ENCODE peak calls at places on chromosomes 4 and X, in seven cellular contexts. P, E, O, D, T, I and B are unnamed samples.

GRCh38 chr4:27759621-27760020 is 899.0 kb downstream of the STIM2 start:
- DNase-seq in P (no peak), E (no peak), I (peak), T (no peak), O (no peak), D (no peak), B (no peak)

GRCh38 chrX:36973575-36973974 is 34.6 kb upstream of the FAM47C start:
- DNase-seq in T (no peak), P (no peak), O (no peak), D (no peak), I (no peak), E (no peak), B (no peak)

GRCh38 chr4:76341063-76341462 is 34.5 kb downstream of the STBD1 start:
- DNase-seq in E (no peak), O (no peak), P (no peak), D (peak), I (peak), T (no peak), B (no peak)

GRCh38 chr4:180635276-180635675 is 1607.9 kb upstream of the TENM3 start:
- DNase-seq in P (no peak), E (no peak), T (no peak), I (peak), D (no peak), O (no peak), B (no peak)

GRCh38 chr4:80134936-80135701 is 62.1 kb upstream of the ANTXR2 start:
- DNase-seq in E (no peak), O (no peak), I (peak), D (peak), P (no peak), T (no peak), B (no peak)

GRCh38 chrX:129961180-129962083 is 21.0 kb upstream of the BCORL1 start:
- DNase-seq in P (no peak), T (peak), E (peak), D (peak), O (peak), I (no peak), B (no peak)

GRCh38 chr4:146407669-146408084 is 114.1 kb downstream of the SLC10A7 start:
- DNase-seq in P (no peak), T (no peak), E (no peak), O (no peak), D (no peak), I (peak), B (no peak)

GRCh38 chrX:141468940-141469339 is 115.6 kb downstream of the SPANXA1 start:
- DNase-seq in O (no peak), I (peak), D (no peak), T (no peak), E (no peak), P (no peak), B (no peak)

GRCh38 chrX:99705696-99706095 is 704.4 kb downstream of the PCDH19 start:
- DNase-seq in I (no peak), E (no peak), O (no peak), D (no peak), P (no peak), T (no peak), B (no peak)

GRCh38 chrX:22534643-22535042 is 261.9 kb downstream of the CBLL2 start:
- DNase-seq in P (peak), D (no peak), I (peak), E (no peak), T (peak), O (no peak), B (no peak)

DNA sequence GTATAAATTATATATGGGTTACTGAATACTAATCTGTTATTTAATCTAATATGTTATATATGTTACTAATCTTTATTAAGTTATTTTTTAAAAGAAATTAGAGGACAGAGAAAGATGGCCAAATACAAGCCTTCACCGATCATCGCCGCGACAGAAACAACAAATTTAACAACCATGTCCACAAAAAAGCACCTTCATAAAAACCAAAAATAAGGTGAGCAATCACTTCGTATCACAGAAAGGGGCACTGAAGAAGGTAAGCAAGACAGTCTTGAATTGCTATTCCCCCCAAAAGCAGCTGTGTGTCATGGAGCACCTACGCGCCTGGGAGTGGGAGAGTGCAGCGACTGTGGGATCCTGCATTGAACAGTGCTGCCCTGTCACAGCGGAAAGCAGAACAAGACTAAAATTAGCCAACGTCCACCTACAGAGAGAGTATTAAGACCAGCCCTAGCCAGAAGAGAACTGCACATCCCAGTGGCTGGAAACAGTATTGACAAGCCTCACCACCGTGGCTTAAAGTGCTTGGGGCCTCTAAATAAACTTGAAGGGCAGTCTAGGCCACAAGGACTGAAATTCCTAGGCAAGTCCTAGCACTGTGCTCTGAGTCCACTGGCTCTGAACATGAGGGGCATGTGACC is 38.5 kb downstream of the LRBA start:
- DNase-seq in E (no peak), O (no peak), I (no peak), D (peak), P (no peak), T (no peak), B (no peak)
- TF ChIP-seq CTCF in E (no peak), O (no peak), I (peak), D (no peak), P (no peak), T (no peak), B (no peak)

DNA sequence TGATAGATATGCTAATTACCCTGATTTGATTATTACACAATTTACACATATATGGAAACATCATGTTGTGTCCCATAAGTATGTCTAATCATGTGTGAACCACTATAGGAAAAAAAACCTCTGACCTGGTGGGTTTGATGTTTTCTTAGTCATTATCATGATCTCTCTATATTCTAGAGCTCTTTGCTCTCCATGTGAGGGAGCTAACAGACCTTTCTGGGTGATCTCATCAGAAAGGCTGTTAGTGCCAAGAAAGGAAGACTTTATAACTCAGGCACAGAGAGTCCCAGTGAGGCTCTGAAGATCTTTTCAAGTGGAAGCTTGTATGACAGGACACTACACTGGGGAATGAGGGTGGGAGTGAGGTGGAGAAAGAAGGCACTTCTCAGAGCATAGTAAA is 527.7 kb upstream of the MAGEB2 start:
- DNase-seq in I (peak), O (no peak), P (no peak), D (no peak), E (no peak), T (no peak), B (no peak)
- TF ChIP-seq CTCF in I (peak), O (no peak), P (no peak), D (no peak), E (no peak), T (no peak), B (no peak)

DNA sequence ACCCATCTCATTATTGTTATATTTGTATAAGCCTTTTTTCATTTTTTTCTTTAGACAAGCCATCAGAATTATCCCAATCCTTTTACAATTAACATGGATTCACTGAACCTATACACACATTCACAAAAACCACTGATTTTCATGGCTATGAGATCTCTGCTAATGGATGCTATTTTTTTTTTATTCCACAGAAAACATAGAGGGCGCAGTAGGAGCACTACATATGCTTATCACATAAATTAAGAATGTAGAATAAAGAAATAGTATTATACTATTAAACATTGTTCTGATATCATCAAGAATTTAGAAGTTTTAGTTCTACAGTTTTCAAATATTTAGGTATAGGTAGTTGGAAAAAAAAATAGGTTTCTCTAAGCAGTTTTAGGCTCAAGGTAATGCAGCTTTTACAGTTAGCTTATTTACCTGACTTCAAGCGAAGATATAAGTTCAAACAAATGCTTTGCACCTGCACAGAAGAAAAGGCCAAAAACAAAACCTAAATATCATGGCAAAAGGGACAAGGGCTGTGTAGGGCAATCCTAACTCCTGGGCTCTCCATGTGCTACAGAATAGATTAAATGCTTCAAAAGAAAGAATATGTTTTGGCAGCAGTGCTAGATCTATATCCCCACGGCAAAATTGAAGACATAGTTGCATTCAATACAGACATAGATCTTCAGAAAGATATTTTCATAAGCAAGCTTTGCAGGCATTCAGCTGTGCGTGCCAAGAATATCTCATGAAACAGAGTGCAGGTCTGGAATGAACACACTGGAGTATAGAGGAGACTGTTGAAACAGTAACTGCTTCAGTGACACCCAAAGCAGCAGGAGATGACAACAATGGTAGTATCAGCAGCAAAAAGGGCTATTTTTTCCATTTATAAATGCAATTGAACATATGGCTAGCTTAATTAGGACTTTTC is 1477.1 kb downstream of the ARAP2 start:
- DNase-seq in E (no peak), T (no peak), O (no peak), P (no peak), D (no peak), I (no peak), B (no peak)
- TF ChIP-seq CTCF in E (no peak), T (no peak), O (no peak), P (no peak), D (no peak), I (no peak), B (no peak)

GRCh38 chrX:150361070-150361776 is 1.9 kb upstream of the MAMLD1 start:
- DNase-seq in P (no peak), I (peak), E (peak), T (no peak), D (peak), O (no peak), B (no peak)
- TF ChIP-seq CTCF in P (no peak), I (peak), E (no peak), T (no peak), D (no peak), O (no peak), B (no peak)

GRCh38 chrX:138769918-138770317 is 58.4 kb upstream of the FGF13 start:
- DNase-seq in O (no peak), T (no peak), P (no peak), E (no peak), I (no peak), D (no peak), B (no peak)

GRCh38 chrX:138771042-138771441 is 59.5 kb upstream of the FGF13 start:
- DNase-seq in O (no peak), D (no peak), E (no peak), I (no peak), P (no peak), T (no peak), B (no peak)

GRCh38 chrX:138777230-138777629 is 65.7 kb upstream of the FGF13 start:
- DNase-seq in I (no peak), D (no peak), T (no peak), P (no peak), E (no peak), O (no peak), B (no peak)

GRCh38 chrX:138775501-138775900 is 64.0 kb upstream of the FGF13 start:
- DNase-seq in P (no peak), I (peak), O (no peak), T (no peak), E (no peak), D (peak), B (no peak)
- TF ChIP-seq CTCF in P (peak), I (no peak), O (peak), T (no peak), E (peak), D (peak), B (no peak)

GRCh38 chrX:13747836-13748235 is 13.3 kb downstream of the OFD1 start:
- DNase-seq in I (peak), E (no peak), P (no peak), T (no peak), D (peak), O (peak), B (peak)
- TF ChIP-seq CTCF in I (peak), E (peak), P (peak), T (no peak), D (peak), O (peak), B (peak)

GRCh38 chr4:116849620-116850019 is 235.8 kb downstream of the TRAM1L1 start:
- DNase-seq in T (no peak), I (no peak), D (no peak), E (no peak), O (no peak), P (no peak), B (no peak)
- TF ChIP-seq CTCF in T (no peak), I (no peak), D (no peak), E (no peak), O (no peak), P (no peak), B (no peak)

DNA sequence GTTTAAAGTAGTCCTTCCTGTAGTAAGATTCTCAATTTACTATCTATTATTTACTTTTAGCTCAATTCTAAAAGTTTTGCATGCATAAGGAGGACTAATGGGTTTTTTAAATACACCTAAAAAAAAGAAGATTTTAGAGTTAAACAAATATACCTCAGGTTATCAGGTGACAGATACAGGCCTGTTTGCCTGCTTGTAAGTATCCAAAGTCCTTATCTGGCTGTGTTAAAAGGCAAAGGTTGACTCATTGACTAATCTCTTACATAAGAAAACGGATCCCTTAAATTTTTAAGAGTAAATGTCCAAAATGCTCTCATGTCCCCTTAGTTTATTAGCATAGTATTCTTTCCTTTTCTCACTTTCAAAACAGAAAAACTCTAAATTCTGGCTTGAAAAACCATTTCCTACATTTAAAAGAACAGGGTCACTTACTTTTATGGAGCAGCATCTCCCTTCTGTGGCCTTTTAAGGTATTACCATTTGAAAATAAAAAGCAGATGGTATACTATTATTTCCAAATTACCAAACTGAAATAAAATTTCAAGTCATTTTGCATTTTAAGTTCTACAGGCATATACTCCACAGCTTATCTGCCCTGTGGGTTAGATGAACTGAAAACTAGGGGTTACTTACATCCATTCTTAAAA is 4.5 kb downstream of the CBR4 start:
- DNase-seq in O (no peak), E (no peak), D (no peak), I (peak), P (no peak), T (no peak), B (no peak)
- TF ChIP-seq CTCF in O (peak), E (peak), D (peak), I (peak), P (peak), T (no peak), B (no peak)

GRCh38 chr4:112739442-112739841 is 102.5 kb downstream of the LARP7 start:
- DNase-seq in T (no peak), P (no peak), D (no peak), O (no peak), E (no peak), I (no peak), B (no peak)

GRCh38 chr4:112732142-112732541 is 95.2 kb downstream of the LARP7 start:
- DNase-seq in D (no peak), I (no peak), E (no peak), O (no peak), T (no peak), P (no peak), B (no peak)

GRCh38 chr4:112736718-112737135 is 99.8 kb downstream of the LARP7 start:
- DNase-seq in P (no peak), T (no peak), I (no peak), D (no peak), O (no peak), E (no peak), B (no peak)

GRCh38 chr4:112731715-112732114 is 94.8 kb downstream of the LARP7 start:
- DNase-seq in P (no peak), T (no peak), I (no peak), D (no peak), O (no peak), E (no peak), B (no peak)

DNA sequence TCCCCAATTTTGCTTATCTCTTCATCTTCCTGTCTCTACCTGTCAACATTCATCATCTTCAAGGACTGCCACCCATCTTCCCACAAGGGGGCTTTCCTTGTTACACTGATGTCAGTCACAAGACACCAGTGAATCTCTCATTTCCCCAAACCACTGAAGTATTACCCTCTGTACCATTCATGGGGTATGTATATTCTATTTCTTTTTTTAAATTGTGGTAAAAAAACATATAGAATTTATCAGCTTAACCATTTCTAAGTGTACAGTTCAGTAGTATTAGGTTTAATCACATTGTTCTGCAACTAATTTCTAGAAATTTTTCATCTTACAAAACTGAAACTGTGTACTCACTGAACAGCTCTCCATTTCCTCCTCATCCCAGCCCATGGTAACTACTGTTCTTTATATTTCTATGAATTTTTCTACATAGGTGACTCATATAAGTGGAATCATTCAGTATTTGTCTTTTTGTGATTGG is 98.6 kb downstream of the LARP7 start:
- DNase-seq in T (no peak), D (no peak), I (peak), O (no peak), P (no peak), E (no peak), B (no peak)
- TF ChIP-seq CTCF in T (no peak), D (no peak), I (no peak), O (no peak), P (no peak), E (no peak), B (no peak)

GRCh38 chrX:46376246-46376885 is 168.9 kb downstream of the ZNF674 start:
- DNase-seq in I (peak), T (no peak), D (peak), E (no peak), P (no peak), O (peak), B (no peak)
- TF ChIP-seq CTCF in I (peak), T (no peak), D (peak), E (peak), P (peak), O (no peak), B (no peak)